ENCODE peak calls at places on chromosomes 7 and 10, in ten cellular contexts. G is heart left ventricle, B is AG04449, P is cardiac fibroblast, V is HL-60, H is keratinocyte, F is retinal pigment epithelial cell, R is foreskin fibroblast, Q is BJ, A is psoas muscle. N is an unnamed sample.
A peak's percentile ranks its signal among the peaks of the same experiment; 100 is the strongest.

GRCh38 chr10:44466236-44466635 is 81.3 kb upstream of the CXCL12 start:
- DNase-seq in G (no peak), B (no peak), P (peak; percentile 43), V (no peak), H (no peak), F (no peak), R (peak; percentile 12), Q (no peak), A (no peak), N (no peak)

GRCh38 chr7:120185940-120186682 is 86.9 kb upstream of the KCND2 start:
- DNase-seq in G (no peak), B (no peak), P (peak; percentile 11), V (no peak), H (no peak), F (peak; percentile 11), R (no peak), Q (no peak), A (no peak), N (no peak)

GRCh38 chr7:131843862-131844261 is 287.4 kb upstream of the PODXL start:
- DNase-seq in G (peak; percentile 15), B (no peak), P (peak; percentile 23), V (no peak), H (no peak), F (no peak), R (peak; percentile 6), Q (no peak), A (no peak), N (no peak)

GRCh38 chr7:151236406-151236805 is 4.1 kb downstream of the CHPF2 start:
- DNase-seq in G (no peak), B (no peak), P (no peak), V (no peak), H (no peak), F (no peak), R (no peak), Q (no peak), A (no peak), N (no peak)

GRCh38 chr7:127708788-127709187 is 56.8 kb downstream of the SND1 start:
- DNase-seq in G (peak; percentile 68), B (peak; percentile 53), P (peak; percentile 91), V (peak; percentile 45), H (peak; percentile 50), F (peak; percentile 40), R (peak; percentile 70), Q (peak; percentile 86), A (peak; percentile 38), N (peak; percentile 44)

GRCh38 chr10:110151871-110152270 is 55.5 kb upstream of the MXI1 start:
- DNase-seq in G (no peak), B (no peak), P (no peak), V (no peak), H (no peak), F (no peak), R (no peak), Q (no peak), A (no peak), N (no peak)

GRCh38 chr10:102583435-102584417 is 60.6 kb upstream of the TRIM8 start:
- DNase-seq in G (peak; percentile 81), B (peak; percentile 49), P (peak; percentile 94), V (peak; percentile 79), H (peak; percentile 77), F (peak; percentile 46), R (peak; percentile 83), Q (no peak), A (peak; percentile 79), N (peak; percentile 76)

GRCh38 chr7:39758234-39758970 is 135.0 kb downstream of the RALA start:
- DNase-seq in G (peak; percentile 54), B (no peak), P (no peak), V (no peak), H (no peak), F (no peak), R (no peak), Q (no peak), A (no peak), N (no peak)

GRCh38 chr10:71964669-71965515 is 697 bp downstream of the CHST3 start:
- DNase-seq in G (peak; percentile 59), B (no peak), P (peak; percentile 81), V (no peak), H (no peak), F (no peak), R (peak; percentile 84), Q (no peak), A (peak; percentile 81), N (no peak)

GRCh38 chr10:124155781-124156401 is 62.5 kb upstream of the CHST15 start:
- DNase-seq in G (peak; percentile 44), B (no peak), P (peak; percentile 91), V (no peak), H (no peak), F (no peak), R (no peak), Q (no peak), A (no peak), N (no peak)

GRCh38 chr10:111360260-111360925 is 283.6 kb downstream of the ADRA2A start:
- DNase-seq in G (peak; percentile 6), B (no peak), P (peak; percentile 1), V (no peak), H (no peak), F (peak; percentile 6), R (no peak), Q (peak; percentile 6), A (peak; percentile 13), N (peak; percentile 35)

GRCh38 chr10:105993609-105994008 is 1170.9 kb downstream of the SORCS1 start:
- DNase-seq in G (no peak), B (no peak), P (no peak), V (no peak), H (no peak), F (no peak), R (no peak), Q (no peak), A (no peak), N (no peak)

GRCh38 chr10:105989995-105990394 is 1174.5 kb downstream of the SORCS1 start:
- DNase-seq in G (no peak), B (no peak), P (no peak), V (no peak), H (no peak), F (no peak), R (no peak), Q (no peak), A (no peak), N (no peak)

GRCh38 chr10:105986896-105987638 is 1177.4 kb downstream of the SORCS1 start:
- DNase-seq in G (no peak), B (no peak), P (no peak), V (no peak), H (no peak), F (no peak), R (no peak), Q (no peak), A (no peak), N (no peak)

GRCh38 chr10:105992928-105993327 is 1171.6 kb downstream of the SORCS1 start:
- DNase-seq in G (no peak), B (no peak), P (no peak), V (no peak), H (no peak), F (no peak), R (no peak), Q (no peak), A (no peak), N (no peak)

DNA sequence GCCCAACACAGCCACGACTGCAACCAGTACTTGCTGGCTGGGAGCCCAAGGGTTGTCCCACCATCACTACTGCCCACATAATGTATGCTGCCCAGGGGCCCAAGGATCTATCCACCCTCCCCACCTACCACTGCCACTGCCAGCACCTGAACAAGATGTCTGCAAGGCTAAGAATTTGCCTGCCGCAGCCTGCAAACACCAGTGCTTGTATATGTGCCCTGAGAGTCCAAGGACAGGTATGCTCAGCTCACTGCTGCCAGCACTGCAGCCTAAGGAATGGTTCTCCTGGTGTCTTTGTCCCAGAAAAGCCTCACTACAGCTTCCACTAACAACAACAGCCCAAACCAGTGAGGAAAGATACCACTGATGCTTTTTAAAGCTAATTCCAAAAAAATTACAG is 1174.0 kb downstream of the SORCS1 start:
- DNase-seq in G (no peak), B (no peak), P (no peak), V (no peak), H (no peak), F (no peak), R (no peak), Q (no peak), A (no peak), N (no peak)
- TF ChIP-seq CTCF in G (no peak), B (no peak), P (no peak), V (no peak), H (no peak), F (no peak), R (no peak), Q (no peak), A (no peak), N (no peak)

GRCh38 chr10:22366771-22367170 is 21.5 kb downstream of the SPAG6 start:
- DNase-seq in G (no peak), B (no peak), P (no peak), V (no peak), H (no peak), F (no peak), R (no peak), Q (no peak), A (no peak), N (no peak)
- H3K4me3 ChIP-seq in G (no peak overlapping the region), B (no peak overlapping the region), P (no peak overlapping the region), V (no peak overlapping the region), H (no peak overlapping the region), F (no peak overlapping the region), R (no peak overlapping the region), Q (no peak overlapping the region), A (no peak overlapping the region), N (no peak overlapping the region)

GRCh38 chr7:128863433-128863989 is 855 bp downstream of the ATP6V1F start:
- DNase-seq in G (no peak), B (no peak), P (peak; percentile 80), V (peak; percentile 51), H (no peak), F (peak; percentile 61), R (peak; percentile 58), Q (no peak), A (peak; percentile 31), N (no peak)

GRCh38 chr7:128860158-128861073 is 2.2 kb upstream of the ATP6V1F start:
- DNase-seq in G (no peak), B (no peak), P (peak; percentile 72), V (no peak), H (no peak), F (no peak), R (peak; percentile 75), Q (no peak), A (no peak), N (no peak)

GRCh38 chr7:128865303-128865702 is 2.6 kb downstream of the ATP6V1F start:
- DNase-seq in G (no peak), B (no peak), P (no peak), V (no peak), H (no peak), F (no peak), R (no peak), Q (no peak), A (no peak), N (no peak)

GRCh38 chr7:128861957-128862570 is 592 bp upstream of the ATP6V1F start:
- DNase-seq in G (no peak), B (no peak), P (no peak), V (no peak), H (no peak), F (no peak), R (no peak), Q (no peak), A (no peak), N (no peak)

GRCh38 chr7:128862571-128863432 is at the start of gene ATP6V1F:
- DNase-seq in G (peak; percentile 97), B (peak; percentile 71), P (peak; percentile 98), V (peak; percentile 94), H (peak; percentile 87), F (peak; percentile 86), R (peak; percentile 95), Q (peak; percentile 93), A (peak; percentile 97), N (peak; percentile 90)
- TF ChIP-seq CTCF in G (no peak), B (no peak), P (no peak), V (no peak), H (no peak), F (no peak), R (no peak), Q (peak; percentile 12), A (no peak), N (peak; percentile 8)

GRCh38 chr10:79488303-79488702 is 24.0 kb upstream of the EIF5AL1 start:
- DNase-seq in G (peak; percentile 53), B (peak; percentile 59), P (peak; percentile 93), V (no peak), H (peak; percentile 23), F (peak; percentile 76), R (peak; percentile 93), Q (peak; percentile 77), A (peak; percentile 77), N (no peak)
- H3K4me3 ChIP-seq in G (no peak overlapping the region), B (no peak overlapping the region), P (no peak overlapping the region), V (no peak overlapping the region), H (no peak overlapping the region), F (no peak overlapping the region), R (no peak overlapping the region), Q (no peak overlapping the region), A (no peak overlapping the region), N (no peak overlapping the region)